ENCODE peak calls at places on chromosomes 16 and 17, in seven cellular contexts. One of them, this sample, is unnamed. For H3K4me1, the result is how much of the 10 kb centered on the place peaks cover.

GRCh38 chr16:50093607-50094570 is 28.1 kb downstream of the HEATR3 start:
- DNase-seq in MM.1S: no peak
- DNase-seq in ovary: no peak
- DNase-seq in tibial artery: peak
- DNase-seq in esophagus squamous epithelium: peak
- DNase-seq in upper lobe of right lung: peak
- DNase-seq in K562: no peak
- DNase-seq in this sample: no peak

GRCh38 chr16:89014611-89015230 is 37.7 kb upstream of the CBFA2T3 start:
- DNase-seq in MM.1S: no peak
- DNase-seq in ovary: no peak
- DNase-seq in tibial artery: peak
- DNase-seq in esophagus squamous epithelium: no peak
- DNase-seq in upper lobe of right lung: peak
- DNase-seq in K562: no peak
- DNase-seq in this sample: no peak

GRCh38 chr17:48550313-48551205 is 5.7 kb upstream of the HOXB2 start:
- DNase-seq in MM.1S: no peak
- DNase-seq in ovary: no peak
- DNase-seq in tibial artery: no peak
- DNase-seq in esophagus squamous epithelium: no peak
- DNase-seq in upper lobe of right lung: no peak
- DNase-seq in K562: peak
- DNase-seq in this sample: no peak

GRCh38 chr17:9865585-9865984 is 39.5 kb downstream of the RCVRN start:
- DNase-seq in MM.1S: no peak
- DNase-seq in ovary: no peak
- DNase-seq in tibial artery: no peak
- DNase-seq in esophagus squamous epithelium: no peak
- DNase-seq in upper lobe of right lung: no peak
- DNase-seq in K562: no peak
- DNase-seq in this sample: no peak

GRCh38 chr17:42130310-42130936 is 7.8 kb downstream of the HSPB9 start:
- DNase-seq in MM.1S: no peak
- DNase-seq in ovary: no peak
- DNase-seq in tibial artery: no peak
- DNase-seq in esophagus squamous epithelium: no peak
- DNase-seq in upper lobe of right lung: no peak
- DNase-seq in K562: no peak
- DNase-seq in this sample: no peak

GRCh38 chr17:72005332-72006163 is 115.3 kb upstream of the SOX9 start:
- DNase-seq in MM.1S: no peak
- DNase-seq in ovary: no peak
- DNase-seq in tibial artery: no peak
- DNase-seq in esophagus squamous epithelium: no peak
- DNase-seq in upper lobe of right lung: no peak
- DNase-seq in K562: no peak
- DNase-seq in this sample: no peak

GRCh38 chr17:40839194-40839593 is 16.8 kb upstream of the KRT10 start:
- DNase-seq in MM.1S: no peak
- DNase-seq in ovary: no peak
- DNase-seq in tibial artery: no peak
- DNase-seq in esophagus squamous epithelium: no peak
- DNase-seq in upper lobe of right lung: no peak
- DNase-seq in K562: no peak
- DNase-seq in this sample: no peak

GRCh38 chr17:12665263-12666210 is at the start of gene MYOCD:
- DNase-seq in MM.1S: no peak
- DNase-seq in ovary: peak
- DNase-seq in tibial artery: peak
- DNase-seq in esophagus squamous epithelium: no peak
- DNase-seq in upper lobe of right lung: peak
- DNase-seq in K562: no peak
- DNase-seq in this sample: no peak

GRCh38 chr17:74601944-74602572 is 10.0 kb upstream of the CD300LD start:
- DNase-seq in MM.1S: peak
- DNase-seq in ovary: no peak
- DNase-seq in tibial artery: no peak
- DNase-seq in esophagus squamous epithelium: no peak
- DNase-seq in upper lobe of right lung: no peak
- DNase-seq in K562: peak
- DNase-seq in this sample: peak

GRCh38 chr17:4796550-4796915 is 569 bp downstream of the PSMB6 start:
- DNase-seq in MM.1S: no peak
- DNase-seq in ovary: no peak
- DNase-seq in tibial artery: no peak
- DNase-seq in esophagus squamous epithelium: no peak
- DNase-seq in upper lobe of right lung: no peak
- DNase-seq in K562: peak
- DNase-seq in this sample: no peak

GRCh38 chr16:48126801-48127644 is 28.8 kb downstream of the ABCC12 start:
- DNase-seq in MM.1S: no peak
- DNase-seq in ovary: no peak
- DNase-seq in tibial artery: no peak
- DNase-seq in esophagus squamous epithelium: no peak
- DNase-seq in upper lobe of right lung: peak
- DNase-seq in K562: no peak
- DNase-seq in this sample: no peak

GRCh38 chr17:35766903-35767510 is 6.3 kb downstream of the C17orf50 start:
- DNase-seq in MM.1S: peak
- DNase-seq in ovary: no peak
- DNase-seq in tibial artery: no peak
- DNase-seq in esophagus squamous epithelium: no peak
- DNase-seq in upper lobe of right lung: no peak
- DNase-seq in K562: peak
- DNase-seq in this sample: no peak

GRCh38 chr16:83354015-83354414 is 453.8 kb upstream of the HSBP1 start:
- DNase-seq in MM.1S: no peak
- DNase-seq in ovary: no peak
- DNase-seq in tibial artery: no peak
- DNase-seq in esophagus squamous epithelium: no peak
- DNase-seq in upper lobe of right lung: no peak
- DNase-seq in K562: no peak
- DNase-seq in this sample: no peak

GRCh38 chr17:76586741-76587487 is 1.3 kb upstream of the ST6GALNAC2 start:
- DNase-seq in MM.1S: no peak
- DNase-seq in ovary: no peak
- DNase-seq in tibial artery: no peak
- DNase-seq in esophagus squamous epithelium: no peak
- DNase-seq in upper lobe of right lung: peak
- DNase-seq in K562: no peak
- DNase-seq in this sample: no peak

GRCh38 chr17:31684901-31685300 is 174.1 kb downstream of the COPRS start:
- DNase-seq in MM.1S: no peak
- DNase-seq in ovary: no peak
- DNase-seq in tibial artery: no peak
- DNase-seq in esophagus squamous epithelium: no peak
- DNase-seq in upper lobe of right lung: no peak
- DNase-seq in K562: no peak
- DNase-seq in this sample: no peak

GRCh38 chr17:28940675-28941074 is 10.6 kb downstream of the PHF12 start:
- DNase-seq in MM.1S: no peak
- DNase-seq in ovary: no peak
- DNase-seq in tibial artery: no peak
- DNase-seq in esophagus squamous epithelium: no peak
- DNase-seq in upper lobe of right lung: no peak
- DNase-seq in K562: no peak
- DNase-seq in this sample: no peak

GRCh38 chr17:28938552-28938951 is 12.8 kb downstream of the PHF12 start:
- DNase-seq in MM.1S: no peak
- DNase-seq in ovary: no peak
- DNase-seq in tibial artery: no peak
- DNase-seq in esophagus squamous epithelium: no peak
- DNase-seq in upper lobe of right lung: no peak
- DNase-seq in K562: no peak
- DNase-seq in this sample: no peak

GRCh38 chr17:28935744-28936460 is 15.4 kb downstream of the PHF12 start:
- DNase-seq in MM.1S: no peak
- DNase-seq in ovary: no peak
- DNase-seq in tibial artery: no peak
- DNase-seq in esophagus squamous epithelium: no peak
- DNase-seq in upper lobe of right lung: no peak
- DNase-seq in K562: no peak
- DNase-seq in this sample: no peak

GRCh38 chr17:28940142-28940541 is 11.2 kb downstream of the PHF12 start:
- DNase-seq in MM.1S: no peak
- DNase-seq in ovary: no peak
- DNase-seq in tibial artery: no peak
- DNase-seq in esophagus squamous epithelium: no peak
- DNase-seq in upper lobe of right lung: no peak
- DNase-seq in K562: no peak
- DNase-seq in this sample: no peak

DNA sequence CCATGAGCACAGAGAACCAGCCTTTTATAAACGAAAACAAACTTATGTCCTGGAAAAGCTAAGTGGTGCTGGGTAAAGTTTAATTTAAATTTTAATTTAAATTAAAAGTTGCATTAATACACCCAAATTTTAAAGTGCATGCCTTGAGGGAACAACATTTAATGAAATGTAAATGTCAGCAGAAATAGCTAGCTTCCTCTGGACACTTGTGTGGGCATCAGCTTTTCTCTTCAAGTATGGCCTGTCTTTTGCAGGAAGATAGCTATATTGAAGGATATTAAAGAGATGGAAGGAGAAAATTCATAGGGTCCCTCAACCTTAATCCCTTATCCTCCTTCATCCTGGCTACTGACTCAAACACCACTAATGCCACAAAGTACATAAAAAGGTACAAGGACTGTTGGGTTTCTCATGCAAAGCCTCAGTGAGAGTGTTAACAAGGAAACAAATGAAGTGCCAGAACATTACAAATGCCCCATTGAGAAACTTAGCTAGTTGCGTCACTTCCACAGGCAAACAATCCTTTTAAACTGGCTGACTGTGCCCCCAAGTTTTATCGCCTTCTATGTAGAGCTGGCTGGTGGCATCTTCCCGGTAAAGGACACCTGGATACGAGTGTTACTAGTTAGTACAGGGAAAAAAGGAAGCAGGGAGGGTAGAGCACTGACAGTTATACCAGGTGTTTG is 14.1 kb downstream of the PHF12 start:
- DNase-seq in MM.1S: no peak
- DNase-seq in ovary: no peak
- DNase-seq in tibial artery: no peak
- DNase-seq in esophagus squamous epithelium: no peak
- DNase-seq in upper lobe of right lung: no peak
- DNase-seq in K562: no peak
- DNase-seq in this sample: no peak
- H3K4me1 ChIP-seq in MM.1S: under half
- H3K4me1 ChIP-seq in ovary: under half
- H3K4me1 ChIP-seq in tibial artery: half or more
- H3K4me1 ChIP-seq in esophagus squamous epithelium: under half
- H3K4me1 ChIP-seq in upper lobe of right lung: half or more
- H3K4me1 ChIP-seq in K562: under half
- H3K4me1 ChIP-seq in this sample: half or more

GRCh38 chr16:85947511-85948509 is 48.8 kb downstream of the IRF8 start:
- DNase-seq in MM.1S: peak
- DNase-seq in ovary: no peak
- DNase-seq in tibial artery: no peak
- DNase-seq in esophagus squamous epithelium: no peak
- DNase-seq in upper lobe of right lung: no peak
- DNase-seq in K562: no peak
- DNase-seq in this sample: no peak
- H3K4me3 ChIP-seq in MM.1S: peak
- H3K4me3 ChIP-seq in ovary: no peak
- H3K4me3 ChIP-seq in tibial artery: no peak
- H3K4me3 ChIP-seq in esophagus squamous epithelium: peak
- H3K4me3 ChIP-seq in upper lobe of right lung: peak
- H3K4me3 ChIP-seq in K562: no peak
- H3K4me3 ChIP-seq in this sample: peak

GRCh38 chr17:17736205-17737183 is 55.2 kb downstream of the RAI1 start:
- DNase-seq in MM.1S: no peak
- DNase-seq in ovary: no peak
- DNase-seq in tibial artery: no peak
- DNase-seq in esophagus squamous epithelium: no peak
- DNase-seq in upper lobe of right lung: no peak
- DNase-seq in K562: no peak
- DNase-seq in this sample: no peak

GRCh38 chr17:17739388-17740066 is 58.3 kb downstream of the RAI1 start:
- DNase-seq in MM.1S: no peak
- DNase-seq in ovary: peak
- DNase-seq in tibial artery: no peak
- DNase-seq in esophagus squamous epithelium: no peak
- DNase-seq in upper lobe of right lung: no peak
- DNase-seq in K562: peak
- DNase-seq in this sample: no peak

GRCh38 chr17:17740627-17741237 is 59.5 kb downstream of the RAI1 start:
- DNase-seq in MM.1S: no peak
- DNase-seq in ovary: no peak
- DNase-seq in tibial artery: no peak
- DNase-seq in esophagus squamous epithelium: no peak
- DNase-seq in upper lobe of right lung: no peak
- DNase-seq in K562: no peak
- DNase-seq in this sample: no peak

GRCh38 chr17:17737938-17738894 is 57.0 kb downstream of the RAI1 start:
- DNase-seq in MM.1S: no peak
- DNase-seq in ovary: peak
- DNase-seq in tibial artery: no peak
- DNase-seq in esophagus squamous epithelium: no peak
- DNase-seq in upper lobe of right lung: peak
- DNase-seq in K562: no peak
- DNase-seq in this sample: no peak

GRCh38 chr17:17738901-17739300 is 57.6 kb downstream of the RAI1 start:
- DNase-seq in MM.1S: no peak
- DNase-seq in ovary: no peak
- DNase-seq in tibial artery: no peak
- DNase-seq in esophagus squamous epithelium: no peak
- DNase-seq in upper lobe of right lung: no peak
- DNase-seq in K562: no peak
- DNase-seq in this sample: no peak
- H3K4me1 ChIP-seq in MM.1S: under half
- H3K4me1 ChIP-seq in ovary: under half
- H3K4me1 ChIP-seq in tibial artery: half or more
- H3K4me1 ChIP-seq in esophagus squamous epithelium: half or more
- H3K4me1 ChIP-seq in upper lobe of right lung: under half
- H3K4me1 ChIP-seq in K562: under half
- H3K4me1 ChIP-seq in this sample: under half

DNA sequence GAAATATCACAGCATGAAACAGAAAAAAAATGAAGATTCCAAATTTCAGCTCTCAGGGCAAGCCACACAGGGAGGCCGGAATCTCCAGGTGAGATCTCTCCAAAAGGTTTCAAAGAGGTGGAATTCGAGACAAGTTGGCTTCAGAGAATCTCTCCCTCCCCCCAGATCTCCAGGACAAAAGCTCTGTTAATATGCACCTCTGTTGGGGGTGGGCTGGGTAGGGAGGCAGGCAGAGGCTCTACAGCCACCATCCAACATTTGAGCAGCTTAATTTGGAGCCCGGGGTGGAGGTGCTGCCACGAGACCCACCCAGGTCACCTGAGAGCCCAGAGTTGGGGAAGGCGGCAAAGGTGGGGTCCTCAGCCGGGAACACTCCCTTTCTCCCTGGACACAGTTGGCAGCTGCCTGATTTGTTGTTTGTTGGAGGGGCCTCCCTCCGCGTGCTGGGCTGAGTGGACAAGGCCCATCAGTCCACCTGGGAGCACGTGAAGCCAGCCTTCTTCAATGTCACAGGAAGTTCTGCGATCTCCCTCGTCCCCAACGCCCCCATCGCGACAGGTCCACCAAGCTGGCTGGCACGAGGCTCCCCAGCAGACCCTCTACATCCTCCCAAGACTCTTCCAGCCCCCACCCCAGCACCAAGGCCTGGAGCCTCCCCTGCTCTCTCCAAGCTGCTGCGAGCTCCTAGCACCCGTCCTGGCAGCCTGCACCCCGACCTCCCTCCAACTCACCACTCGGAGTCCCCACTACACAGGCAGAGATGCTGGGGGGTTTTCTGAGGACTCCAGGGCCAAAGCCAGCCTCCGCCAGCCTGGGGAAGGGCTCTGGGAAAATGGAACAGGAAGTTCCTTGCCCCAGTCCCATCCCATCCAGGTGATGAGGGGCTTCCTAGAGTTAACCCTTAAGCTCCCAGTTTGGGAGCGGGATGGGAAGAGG is at the start of gene ZSCAN10:
- DNase-seq in MM.1S: no peak
- DNase-seq in ovary: no peak
- DNase-seq in tibial artery: no peak
- DNase-seq in esophagus squamous epithelium: no peak
- DNase-seq in upper lobe of right lung: no peak
- DNase-seq in K562: no peak
- DNase-seq in this sample: no peak
- H3K4me3 ChIP-seq in MM.1S: peak
- H3K4me3 ChIP-seq in ovary: no peak
- H3K4me3 ChIP-seq in tibial artery: peak
- H3K4me3 ChIP-seq in esophagus squamous epithelium: peak
- H3K4me3 ChIP-seq in upper lobe of right lung: peak
- H3K4me3 ChIP-seq in K562: no peak
- H3K4me3 ChIP-seq in this sample: peak